ENCODE peak calls at places on chromosomes 4 and X, in seven cellular contexts. One of them, this sample, is unnamed. For H3K4me1, the result is how much of the 10 kb centered on the place peaks cover.

GRCh38 chrX:129900054-129900453 is 5.9 kb upstream of the UTP14A start:
- DNase-seq in tibial nerve: no peak
- DNase-seq in Panc1: no peak
- DNase-seq in cardiac muscle cell: no peak
- DNase-seq in psoas muscle: no peak
- DNase-seq in right lobe of liver: no peak
- DNase-seq in A673: no peak
- DNase-seq in this sample: no peak

GRCh38 chr4:3303445-3303824 is 10.6 kb downstream of the RGS12 start:
- DNase-seq in tibial nerve: peak
- DNase-seq in Panc1: no peak
- DNase-seq in cardiac muscle cell: no peak
- DNase-seq in psoas muscle: no peak
- DNase-seq in right lobe of liver: no peak
- DNase-seq in A673: no peak
- DNase-seq in this sample: no peak

GRCh38 chrX:151227637-151228036 is 51.3 kb downstream of the GPR50 start:
- DNase-seq in tibial nerve: no peak
- DNase-seq in Panc1: no peak
- DNase-seq in cardiac muscle cell: no peak
- DNase-seq in psoas muscle: no peak
- DNase-seq in right lobe of liver: no peak
- DNase-seq in A673: no peak
- DNase-seq in this sample: no peak

GRCh38 chr4:37400326-37400881 is 155.9 kb downstream of the NWD2 start:
- DNase-seq in tibial nerve: no peak
- DNase-seq in Panc1: no peak
- DNase-seq in cardiac muscle cell: no peak
- DNase-seq in psoas muscle: no peak
- DNase-seq in right lobe of liver: no peak
- DNase-seq in A673: no peak
- DNase-seq in this sample: no peak

GRCh38 chr4:41598580-41598979 is 60.6 kb downstream of the LIMCH1 start:
- DNase-seq in tibial nerve: no peak
- DNase-seq in Panc1: no peak
- DNase-seq in cardiac muscle cell: no peak
- DNase-seq in psoas muscle: no peak
- DNase-seq in right lobe of liver: no peak
- DNase-seq in A673: no peak
- DNase-seq in this sample: no peak

GRCh38 chr4:112765317-112765989 is 128.5 kb downstream of the LARP7 start:
- DNase-seq in tibial nerve: no peak
- DNase-seq in Panc1: no peak
- DNase-seq in cardiac muscle cell: peak
- DNase-seq in psoas muscle: no peak
- DNase-seq in right lobe of liver: no peak
- DNase-seq in A673: peak
- DNase-seq in this sample: peak

GRCh38 chrX:46683023-46683422 is 75.9 kb downstream of the SLC9A7 start:
- DNase-seq in tibial nerve: no peak
- DNase-seq in Panc1: no peak
- DNase-seq in cardiac muscle cell: no peak
- DNase-seq in psoas muscle: no peak
- DNase-seq in right lobe of liver: no peak
- DNase-seq in A673: no peak
- DNase-seq in this sample: peak

GRCh38 chr4:85808864-85809263 is 333.9 kb downstream of the ARHGAP24 start:
- DNase-seq in tibial nerve: no peak
- DNase-seq in Panc1: no peak
- DNase-seq in cardiac muscle cell: no peak
- DNase-seq in psoas muscle: no peak
- DNase-seq in right lobe of liver: no peak
- DNase-seq in A673: no peak
- DNase-seq in this sample: no peak

GRCh38 chr4:10722957-10723356 is 38.4 kb upstream of the CLNK start:
- DNase-seq in tibial nerve: no peak
- DNase-seq in Panc1: no peak
- DNase-seq in cardiac muscle cell: no peak
- DNase-seq in psoas muscle: no peak
- DNase-seq in right lobe of liver: no peak
- DNase-seq in A673: no peak
- DNase-seq in this sample: no peak

GRCh38 chrX:69121321-69122000 is 43.8 kb downstream of the PJA1 start:
- DNase-seq in tibial nerve: no peak
- DNase-seq in Panc1: no peak
- DNase-seq in cardiac muscle cell: no peak
- DNase-seq in psoas muscle: no peak
- DNase-seq in right lobe of liver: no peak
- DNase-seq in A673: peak
- DNase-seq in this sample: no peak

GRCh38 chrX:152637649-152638442 is at the start of gene GABRQ:
- DNase-seq in tibial nerve: no peak
- DNase-seq in Panc1: no peak
- DNase-seq in cardiac muscle cell: peak
- DNase-seq in psoas muscle: no peak
- DNase-seq in right lobe of liver: peak
- DNase-seq in A673: peak
- DNase-seq in this sample: peak

GRCh38 chr4:44157611-44158277 is 290.9 kb downstream of the KCTD8 start:
- DNase-seq in tibial nerve: no peak
- DNase-seq in Panc1: no peak
- DNase-seq in cardiac muscle cell: no peak
- DNase-seq in psoas muscle: no peak
- DNase-seq in right lobe of liver: no peak
- DNase-seq in A673: no peak
- DNase-seq in this sample: no peak

GRCh38 chr4:54695359-54696149 is 37.8 kb downstream of the KIT start:
- DNase-seq in tibial nerve: no peak
- DNase-seq in Panc1: no peak
- DNase-seq in cardiac muscle cell: peak
- DNase-seq in psoas muscle: no peak
- DNase-seq in right lobe of liver: no peak
- DNase-seq in A673: no peak
- DNase-seq in this sample: no peak

GRCh38 chrX:11793734-11794133 is 35.7 kb downstream of the MSL3 start:
- DNase-seq in tibial nerve: no peak
- DNase-seq in Panc1: no peak
- DNase-seq in cardiac muscle cell: no peak
- DNase-seq in psoas muscle: no peak
- DNase-seq in right lobe of liver: no peak
- DNase-seq in A673: no peak
- DNase-seq in this sample: no peak

GRCh38 chr4:6113641-6114040 is 86.7 kb downstream of the JAKMIP1 start:
- DNase-seq in tibial nerve: no peak
- DNase-seq in Panc1: no peak
- DNase-seq in cardiac muscle cell: no peak
- DNase-seq in psoas muscle: no peak
- DNase-seq in right lobe of liver: no peak
- DNase-seq in A673: no peak
- DNase-seq in this sample: no peak
- H3K4me1 ChIP-seq in tibial nerve: under half
- H3K4me1 ChIP-seq in Panc1: under half
- H3K4me1 ChIP-seq in cardiac muscle cell: under half
- H3K4me1 ChIP-seq in psoas muscle: under half
- H3K4me1 ChIP-seq in right lobe of liver: under half
- H3K4me1 ChIP-seq in A673: under half
- H3K4me1 ChIP-seq in this sample: under half

DNA sequence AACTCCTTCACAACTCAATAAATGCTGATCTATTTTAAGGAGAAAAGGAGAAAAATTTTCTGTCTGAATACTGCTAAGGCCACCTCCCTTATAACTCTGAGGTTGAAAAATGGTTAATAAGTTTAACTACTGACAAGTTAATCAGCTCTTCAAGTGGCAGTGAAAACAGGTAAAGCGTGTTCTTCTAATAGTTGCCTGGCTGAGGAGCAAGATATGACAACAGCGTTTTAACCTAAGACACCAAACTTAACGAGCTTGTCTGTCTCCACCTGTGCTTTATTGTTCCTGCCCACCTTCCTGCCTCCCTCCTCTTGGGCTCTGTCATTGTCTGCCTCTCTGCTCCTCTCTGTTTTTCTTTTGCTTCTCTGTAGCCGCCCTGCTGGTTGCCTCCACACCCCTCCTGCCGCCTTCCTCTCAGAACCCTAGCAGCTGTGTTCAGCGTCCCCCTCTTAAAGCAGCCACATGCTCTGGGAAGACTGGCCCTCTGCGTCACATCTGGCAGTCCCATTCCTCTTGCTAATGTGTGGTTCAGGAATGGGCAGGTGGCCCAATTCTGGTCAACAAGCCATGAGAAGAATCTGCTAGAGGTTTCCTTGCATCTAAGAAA is 4.3 kb upstream of the TSPAN5 start:
- DNase-seq in tibial nerve: no peak
- DNase-seq in Panc1: no peak
- DNase-seq in cardiac muscle cell: no peak
- DNase-seq in psoas muscle: no peak
- DNase-seq in right lobe of liver: no peak
- DNase-seq in A673: no peak
- DNase-seq in this sample: no peak
- TF ChIP-seq CTCF in tibial nerve: no peak
- TF ChIP-seq CTCF in Panc1: no peak
- TF ChIP-seq CTCF in cardiac muscle cell: no peak
- TF ChIP-seq CTCF in psoas muscle: no peak
- TF ChIP-seq CTCF in right lobe of liver: no peak
- TF ChIP-seq CTCF in A673: no peak
- TF ChIP-seq CTCF in this sample: no peak

GRCh38 chr4:143558823-143559756 is 45.6 kb downstream of the SMARCA5 start:
- DNase-seq in tibial nerve: peak
- DNase-seq in Panc1: peak
- DNase-seq in cardiac muscle cell: peak
- DNase-seq in psoas muscle: peak
- DNase-seq in right lobe of liver: peak
- DNase-seq in A673: peak
- DNase-seq in this sample: peak
- H3K4me3 ChIP-seq in tibial nerve: peak
- H3K4me3 ChIP-seq in Panc1: peak
- H3K4me3 ChIP-seq in cardiac muscle cell: peak
- H3K4me3 ChIP-seq in psoas muscle: peak
- H3K4me3 ChIP-seq in right lobe of liver: peak
- H3K4me3 ChIP-seq in A673: peak
- H3K4me3 ChIP-seq in this sample: peak

GRCh38 chr4:5719329-5720055 is 8.5 kb downstream of the EVC start:
- DNase-seq in tibial nerve: no peak
- DNase-seq in Panc1: no peak
- DNase-seq in cardiac muscle cell: no peak
- DNase-seq in psoas muscle: no peak
- DNase-seq in right lobe of liver: no peak
- DNase-seq in A673: no peak
- DNase-seq in this sample: no peak

GRCh38 chr4:5720157-5720850 is 9.3 kb downstream of the EVC start:
- DNase-seq in tibial nerve: no peak
- DNase-seq in Panc1: no peak
- DNase-seq in cardiac muscle cell: no peak
- DNase-seq in psoas muscle: no peak
- DNase-seq in right lobe of liver: no peak
- DNase-seq in A673: no peak
- DNase-seq in this sample: no peak

GRCh38 chr4:5722328-5722727 is 11.3 kb downstream of the EVC start:
- DNase-seq in tibial nerve: no peak
- DNase-seq in Panc1: no peak
- DNase-seq in cardiac muscle cell: no peak
- DNase-seq in psoas muscle: no peak
- DNase-seq in right lobe of liver: no peak
- DNase-seq in A673: no peak
- DNase-seq in this sample: peak

GRCh38 chr4:5720980-5721379 is 10.0 kb downstream of the EVC start:
- DNase-seq in tibial nerve: no peak
- DNase-seq in Panc1: no peak
- DNase-seq in cardiac muscle cell: no peak
- DNase-seq in psoas muscle: no peak
- DNase-seq in right lobe of liver: no peak
- DNase-seq in A673: no peak
- DNase-seq in this sample: no peak

GRCh38 chr4:5721923-5722322 is 10.9 kb downstream of the EVC start:
- DNase-seq in tibial nerve: no peak
- DNase-seq in Panc1: no peak
- DNase-seq in cardiac muscle cell: no peak
- DNase-seq in psoas muscle: no peak
- DNase-seq in right lobe of liver: no peak
- DNase-seq in A673: no peak
- DNase-seq in this sample: no peak
- H3K4me1 ChIP-seq in tibial nerve: under half
- H3K4me1 ChIP-seq in Panc1: under half
- H3K4me1 ChIP-seq in cardiac muscle cell: under half
- H3K4me1 ChIP-seq in psoas muscle: under half
- H3K4me1 ChIP-seq in right lobe of liver: under half
- H3K4me1 ChIP-seq in A673: under half
- H3K4me1 ChIP-seq in this sample: under half

DNA sequence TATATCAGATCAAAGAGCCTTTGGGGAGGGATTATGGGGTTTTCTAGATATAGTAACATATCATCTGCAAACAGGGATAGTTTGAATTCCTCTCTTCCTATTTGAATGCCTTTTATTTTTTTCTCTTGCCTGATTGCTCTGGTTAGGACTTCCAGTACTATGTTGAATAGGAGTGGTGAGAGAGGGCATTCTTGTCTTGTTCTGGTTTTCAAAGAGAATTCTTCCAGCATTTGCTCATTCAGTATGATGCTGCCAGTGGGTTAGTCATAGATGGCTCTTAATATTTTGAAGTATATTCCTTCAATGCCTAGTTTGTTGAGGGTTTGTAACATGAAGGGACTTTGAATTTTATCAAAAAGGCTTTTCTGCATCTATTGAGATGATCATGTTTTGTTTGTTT is 25.6 kb upstream of the ABCB7 start:
- DNase-seq in tibial nerve: no peak
- DNase-seq in Panc1: no peak
- DNase-seq in cardiac muscle cell: no peak
- DNase-seq in psoas muscle: no peak
- DNase-seq in right lobe of liver: no peak
- DNase-seq in A673: no peak
- DNase-seq in this sample: no peak
- TF ChIP-seq CTCF in tibial nerve: no peak
- TF ChIP-seq CTCF in Panc1: no peak
- TF ChIP-seq CTCF in cardiac muscle cell: no peak
- TF ChIP-seq CTCF in psoas muscle: no peak
- TF ChIP-seq CTCF in right lobe of liver: no peak
- TF ChIP-seq CTCF in A673: no peak
- TF ChIP-seq CTCF in this sample: no peak

GRCh38 chrX:23908219-23909003 is 605 bp downstream of the CXorf58 start:
- DNase-seq in tibial nerve: no peak
- DNase-seq in Panc1: no peak
- DNase-seq in cardiac muscle cell: no peak
- DNase-seq in psoas muscle: no peak
- DNase-seq in right lobe of liver: no peak
- DNase-seq in A673: peak
- DNase-seq in this sample: peak
- H3K4me3 ChIP-seq in tibial nerve: peak
- H3K4me3 ChIP-seq in Panc1: peak
- H3K4me3 ChIP-seq in cardiac muscle cell: peak
- H3K4me3 ChIP-seq in psoas muscle: peak
- H3K4me3 ChIP-seq in right lobe of liver: peak
- H3K4me3 ChIP-seq in A673: peak
- H3K4me3 ChIP-seq in this sample: peak

DNA sequence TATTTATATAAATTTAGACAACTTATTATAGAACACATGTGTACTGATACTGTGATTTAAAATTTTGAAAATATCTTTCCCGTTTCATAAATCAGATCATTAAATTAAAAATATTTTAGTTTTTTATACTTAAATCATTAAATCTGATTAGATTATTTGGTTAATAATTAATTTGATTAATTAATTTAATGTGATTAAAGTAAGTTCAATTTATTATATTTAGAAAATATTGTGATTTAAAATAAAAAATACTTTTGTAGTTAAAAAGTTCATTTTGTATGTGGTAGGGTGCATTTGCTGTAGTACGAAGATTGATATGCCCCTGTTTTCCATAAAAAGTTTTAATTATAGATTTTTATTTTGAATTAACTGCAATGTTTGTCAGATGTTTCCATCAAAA is 1323.4 kb downstream of the RAPGEF2 start:
- DNase-seq in tibial nerve: no peak
- DNase-seq in Panc1: no peak
- DNase-seq in cardiac muscle cell: no peak
- DNase-seq in psoas muscle: no peak
- DNase-seq in right lobe of liver: no peak
- DNase-seq in A673: no peak
- DNase-seq in this sample: no peak
- H3K4me1 ChIP-seq in tibial nerve: under half
- H3K4me1 ChIP-seq in Panc1: under half
- H3K4me1 ChIP-seq in cardiac muscle cell: under half
- H3K4me1 ChIP-seq in psoas muscle: under half
- H3K4me1 ChIP-seq in right lobe of liver: under half
- H3K4me1 ChIP-seq in A673: under half
- H3K4me1 ChIP-seq in this sample: under half

This sample was measured in Caco-2.